ENCODE peak calls at places on chromosome 1, in seven cellular contexts. Q, I, C, M, F, Y and T are unnamed samples.

GRCh38 chr1:38272515-38272914 is 225.9 kb upstream of the POU3F1 start:
- DNase-seq in I (no peak), C (no peak), M (no peak), Y (no peak), F (no peak), Q (no peak), T (no peak)

GRCh38 chr1:160853756-160854155 is 8.9 kb downstream of the CD244 start:
- DNase-seq in M (no peak), Q (no peak), F (no peak), C (no peak), I (no peak), Y (no peak), T (no peak)

GRCh38 chr1:61005572-61006386 is 76.6 kb upstream of the NFIA start:
- DNase-seq in C (no peak), M (no peak), I (no peak), Y (no peak), F (no peak), Q (no peak), T (no peak)

GRCh38 chr1:79041666-79042065 is 35.1 kb upstream of the ADGRL4 start:
- DNase-seq in M (no peak), Y (no peak), C (no peak), Q (peak; percentile 4), I (no peak), F (no peak), T (no peak)

GRCh38 chr1:206502813-206503212 is 4.5 kb upstream of the RASSF5 start:
- DNase-seq in C (no peak), F (no peak), Q (no peak), Y (no peak), M (no peak), I (no peak), T (no peak)

GRCh38 chr1:68442822-68443556 is 6.8 kb downstream of the RPE65 start:
- DNase-seq in F (peak; percentile 39), I (no peak), Y (peak; percentile 32), C (peak; percentile 59), Q (peak; percentile 65), M (peak; percentile 34), T (no peak)

GRCh38 chr1:118202076-118202608 is 17.1 kb upstream of the SPAG17 start:
- DNase-seq in C (no peak), F (no peak), Q (no peak), I (no peak), Y (no peak), M (no peak), T (no peak)

GRCh38 chr1:157363660-157364140 is 188.6 kb downstream of the FCRL5 start:
- DNase-seq in I (no peak), C (peak; percentile 63), F (no peak), Y (no peak), Q (peak; percentile 21), M (peak; percentile 10), T (no peak)

GRCh38 chr1:156140879-156141707 is 12.3 kb upstream of the SEMA4A start:
- DNase-seq in M (no peak), C (no peak), Y (no peak), I (no peak), F (peak; percentile 68), Q (peak; percentile 57), T (no peak)

GRCh38 chr1:112731451-112731850 is 16.3 kb upstream of the PPM1J start:
- DNase-seq in Y (no peak), F (no peak), Q (no peak), M (no peak), C (no peak), I (no peak), T (no peak)

GRCh38 chr1:152457071-152457470 is 43.0 kb upstream of the CRNN start:
- DNase-seq in C (no peak), F (no peak), Y (no peak), M (no peak), Q (no peak), I (no peak), T (no peak)

GRCh38 chr1:31934706-31935629 is 3.2 kb downstream of the PTP4A2 start:
- DNase-seq in C (peak; percentile 53), Q (peak; percentile 50), Y (no peak), M (no peak), I (no peak), F (no peak), T (no peak)

GRCh38 chr1:29653034-29653810 is 416.9 kb downstream of the PTPRU start:
- DNase-seq in Q (no peak), M (no peak), I (no peak), F (no peak), C (no peak), Y (peak; percentile 1), T (no peak)

GRCh38 chr1:87103099-87103498 is 188.7 kb downstream of the HS2ST1 start:
- DNase-seq in C (no peak), Q (no peak), M (no peak), Y (no peak), I (no peak), F (no peak), T (no peak)